ENCODE peak calls at places on chromosomes 5 and 9, in nine cellular contexts. Y is hepatocyte; C is CD8-positive, alpha-beta T cell; N is AG04450; J is left ventricle myocardium inferior; W is fibroblast of lung; M is small intestine; Q is PC-9; P is transverse colon. U is an unnamed sample.
A peak's percentile ranks its signal among the peaks of the same experiment; 100 is the strongest.

GRCh38 chr5:163571755-163572154 is 66.3 kb downstream of the MAT2B start:
- DNase-seq in M (no peak), J (no peak), N (peak; percentile 96), W (peak; percentile 99), Q (peak; percentile 4), C (no peak), P (no peak), Y (peak; percentile 16), U (no peak)

GRCh38 chr9:82127993-82128710 is 139.6 kb downstream of the SPATA31D1 start:
- DNase-seq in N (no peak), Q (no peak), C (no peak), J (no peak), M (no peak), W (no peak), Y (no peak), P (no peak), U (no peak)

GRCh38 chr5:65061250-65061973 is 292.7 kb downstream of the CWC27 start:
- DNase-seq in M (no peak), Q (no peak), W (no peak), C (no peak), N (no peak), P (no peak), Y (peak; percentile 32), J (no peak), U (no peak)

GRCh38 chr5:17996002-17996401 is 361.7 kb downstream of the TAF11L14 start:
- DNase-seq in N (no peak), J (no peak), Q (no peak), M (no peak), Y (no peak), P (no peak), C (no peak), W (no peak), U (no peak)

GRCh38 chr5:151123897-151124751 is 33.5 kb downstream of the ANXA6 start:
- DNase-seq in J (peak; percentile 58), Q (peak; percentile 64), W (peak; percentile 16), N (no peak), P (peak; percentile 70), Y (no peak), M (peak; percentile 80), C (peak; percentile 70), U (peak; percentile 68)

GRCh38 chr5:150540615-150541396 is 32.9 kb downstream of the NDST1 start:
- DNase-seq in Y (peak; percentile 82), J (no peak), N (peak; percentile 90), W (peak; percentile 95), P (peak; percentile 37), C (no peak), Q (peak; percentile 63), M (peak; percentile 52), U (no peak)

GRCh38 chr5:20972419-20972925 is 984.5 kb upstream of the CDH18 start:
- DNase-seq in J (peak; percentile 42), N (no peak), M (no peak), Q (peak; percentile 68), W (peak; percentile 96), Y (peak; percentile 43), P (no peak), C (no peak), U (peak; percentile 80)

GRCh38 chr9:76463211-76463610 is 4.2 kb downstream of the GCNT1 start:
- DNase-seq in W (no peak), M (no peak), P (no peak), Y (no peak), N (no peak), C (no peak), J (no peak), Q (no peak), U (no peak)

GRCh38 chr5:173602423-173602822 is 14.0 kb downstream of the BOD1 start:
- DNase-seq in M (no peak), Q (no peak), N (no peak), W (peak; percentile 81), Y (peak; percentile 44), P (no peak), C (no peak), J (peak; percentile 53), U (no peak)

GRCh38 chr5:52893863-52894262 is 95.3 kb upstream of the ITGA2 start:
- DNase-seq in C (no peak), N (no peak), Y (no peak), M (no peak), W (no peak), P (no peak), J (no peak), Q (no peak), U (no peak)

GRCh38 chr5:52894451-52894850 is 94.7 kb upstream of the ITGA2 start:
- DNase-seq in C (no peak), W (no peak), Q (no peak), N (no peak), Y (no peak), P (no peak), J (no peak), M (no peak), U (no peak)

GRCh38 chr5:52895572-52896296 is 93.4 kb upstream of the ITGA2 start:
- DNase-seq in Y (no peak), J (no peak), Q (no peak), M (no peak), W (no peak), C (no peak), N (no peak), P (no peak), U (peak; percentile 69)

GRCh38 chr5:52896524-52897237 is 92.5 kb upstream of the ITGA2 start:
- DNase-seq in Q (no peak), M (no peak), P (no peak), W (no peak), J (no peak), Y (no peak), N (no peak), C (no peak), U (peak; percentile 72)

GRCh38 chr5:52895070-52895469 is 94.1 kb upstream of the ITGA2 start:
- DNase-seq in Q (no peak), J (no peak), M (no peak), N (no peak), C (no peak), P (no peak), Y (no peak), W (peak; percentile 50), U (peak; percentile 30)
- H3K9me3 ChIP-seq in Q (no peaks in the 10 kb centered on the region), J (no peaks in the 10 kb centered on the region), M (no peaks in the 10 kb centered on the region), N (no peaks in the 10 kb centered on the region), C (no peaks in the 10 kb centered on the region), P (no peaks in the 10 kb centered on the region), Y (no peaks in the 10 kb centered on the region), W (no peaks in the 10 kb centered on the region), U (no peaks in the 10 kb centered on the region)

DNA sequence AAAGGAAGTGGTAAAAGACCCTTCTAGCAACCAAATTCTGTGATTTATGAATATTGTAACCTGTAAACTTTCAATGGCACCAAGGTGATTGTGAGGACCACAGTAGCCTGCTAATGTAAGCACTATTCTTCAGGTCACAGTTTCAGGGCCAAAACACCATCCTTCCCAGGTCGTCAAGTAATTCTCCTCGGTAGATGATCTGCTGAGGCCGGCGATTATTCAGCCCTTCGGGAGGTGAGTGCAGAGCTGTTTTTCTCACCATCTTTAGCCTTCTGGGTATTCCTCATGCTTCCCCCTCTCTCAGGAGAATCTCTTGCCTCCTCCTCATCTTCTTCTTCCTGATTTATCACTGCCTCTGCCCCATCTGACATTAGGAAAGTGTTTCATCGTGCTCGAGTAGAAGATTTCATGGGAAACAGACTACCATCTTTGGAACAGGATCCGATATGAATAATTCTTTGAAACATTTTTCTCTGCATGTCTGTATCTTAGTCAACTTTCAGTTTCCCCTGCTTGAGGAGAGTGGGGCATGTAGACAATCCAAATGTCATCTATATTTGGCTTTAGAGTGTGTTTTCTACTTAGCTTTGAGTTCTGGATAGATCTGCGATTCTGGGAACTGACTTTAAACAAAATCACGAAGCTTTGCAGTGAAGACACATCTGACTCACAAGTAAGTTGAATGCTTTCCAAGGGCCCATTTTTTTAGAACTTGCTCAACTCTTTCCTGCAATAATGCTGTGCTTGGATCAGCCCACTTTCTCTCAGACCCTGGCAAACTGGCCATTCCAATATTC is 173.9 kb downstream of the AOPEP start:
- DNase-seq in Q (no peak), P (no peak), J (no peak), M (no peak), W (peak; percentile 99), C (no peak), Y (peak; percentile 66), N (peak; percentile 92), U (peak; percentile 12)
- H3K27ac ChIP-seq in Q (peak overlapping the region; percentile 83), P (peak overlapping the region; percentile 73), J (peak overlapping the region; percentile 74), M (peak overlapping the region; percentile 92), W (peak overlapping the region; percentile 96), C (no peak overlapping the region), Y (peak overlapping the region; percentile 90), N (peak overlapping the region; percentile 92), U (no peak overlapping the region)

DNA sequence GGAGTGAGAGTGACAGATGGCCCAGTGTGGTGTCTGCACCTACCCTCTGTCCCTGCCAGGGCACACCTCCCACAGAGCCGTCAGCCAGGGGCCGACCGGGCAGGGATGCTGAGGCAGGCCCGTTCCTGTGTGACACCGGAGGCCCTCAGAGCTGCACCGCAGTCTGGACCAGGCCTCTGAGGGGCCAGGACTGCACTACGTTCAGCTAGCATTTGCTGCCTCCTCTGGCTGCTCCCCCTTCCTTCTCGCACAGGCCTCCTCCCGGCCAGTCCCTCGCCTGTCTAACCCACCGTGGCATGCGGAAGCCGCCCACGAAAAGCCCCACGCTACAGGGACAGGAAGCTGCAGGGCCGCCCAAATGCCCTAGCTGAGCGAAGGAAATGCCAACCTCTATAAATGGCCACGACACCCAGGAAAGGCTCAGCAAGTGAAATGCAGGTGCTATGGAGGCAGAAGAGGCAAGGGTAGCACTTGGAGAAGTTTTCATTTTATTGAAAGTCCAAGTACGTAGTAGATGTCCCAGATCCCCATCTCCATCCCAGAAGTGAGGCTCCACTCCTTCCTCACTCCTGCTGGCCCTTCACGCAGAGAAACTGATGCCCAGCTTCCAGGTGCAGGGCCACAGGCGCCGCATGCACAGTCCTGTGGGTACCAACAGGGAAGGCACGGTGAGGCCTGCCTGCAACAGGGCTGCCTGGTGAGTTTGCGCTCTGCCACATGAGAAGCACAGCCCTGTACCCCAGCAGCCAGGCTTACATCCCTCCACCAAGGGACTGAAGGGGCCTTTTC is 38.7 kb downstream of the MAPK9 start:
- DNase-seq in N (no peak), P (no peak), Y (no peak), C (no peak), M (no peak), J (no peak), Q (no peak), W (no peak), U (no peak)
- H3K9me3 ChIP-seq in N (peaks cover 86% of the 10 kb centered on the region), P (peaks cover 65% of the 10 kb centered on the region), Y (peaks cover 21% of the 10 kb centered on the region), C (peaks cover 62% of the 10 kb centered on the region), M (peaks cover 17% of the 10 kb centered on the region), J (peaks cover 100% of the 10 kb centered on the region), Q (peaks cover 59% of the 10 kb centered on the region), W (no peaks in the 10 kb centered on the region), U (peaks cover 42% of the 10 kb centered on the region)

GRCh38 chr9:114356792-114357191 is 27.1 kb downstream of the ORM2 start:
- DNase-seq in Y (no peak), P (no peak), M (no peak), J (no peak), W (no peak), Q (no peak), N (no peak), C (no peak), U (no peak)

GRCh38 chr9:114351932-114352331 is 22.3 kb downstream of the ORM2 start:
- DNase-seq in W (no peak), N (no peak), C (no peak), Y (no peak), J (no peak), P (no peak), M (no peak), Q (no peak), U (no peak)

GRCh38 chr9:114357911-114358328 is 28.3 kb downstream of the ORM2 start:
- DNase-seq in P (no peak), Q (no peak), N (no peak), M (no peak), J (no peak), Y (no peak), C (no peak), W (no peak), U (no peak)

GRCh38 chr9:114359801-114360200 is 28.0 kb downstream of the AKNA start:
- DNase-seq in C (no peak), N (no peak), W (no peak), M (no peak), Q (no peak), Y (no peak), J (no peak), P (no peak), U (no peak)

GRCh38 chr9:114355821-114356220 is 26.2 kb downstream of the ORM2 start:
- DNase-seq in W (no peak), Q (no peak), C (no peak), J (no peak), N (no peak), P (no peak), M (no peak), Y (no peak), U (no peak)
- H3K27ac ChIP-seq in W (no peak overlapping the region), Q (no peak overlapping the region), C (no peak overlapping the region), J (no peak overlapping the region), N (no peak overlapping the region), P (no peak overlapping the region), M (no peak overlapping the region), Y (no peak overlapping the region), U (no peak overlapping the region)

U was measured in A673.